ENCODE peak calls at places on chromosomes 2 and 18, in four cellular contexts. One of them, this sample, is unnamed.
A peak's percentile ranks its signal among the peaks of the same experiment; 100 is the strongest.

GRCh38 chr2:58992062-58992736 is 751.1 kb upstream of the FANCL start:
- DNase-seq in GM12878: no peak
- DNase-seq in HepG2: peak; percentile 12
- DNase-seq in A549: peak; percentile 81
- DNase-seq in this sample: no peak

GRCh38 chr2:65103013-65103720 is 26.7 kb downstream of the RAB1A start:
- DNase-seq in GM12878: no peak
- DNase-seq in HepG2: no peak
- DNase-seq in A549: no peak
- DNase-seq in this sample: no peak

GRCh38 chr2:36951030-36951518 is 15.3 kb downstream of the STRN start:
- DNase-seq in GM12878: no peak
- DNase-seq in HepG2: no peak
- DNase-seq in A549: no peak
- DNase-seq in this sample: no peak

GRCh38 chr2:180219471-180219870 is 212.4 kb upstream of the CWC22 start:
- DNase-seq in GM12878: no peak
- DNase-seq in HepG2: no peak
- DNase-seq in A549: no peak
- DNase-seq in this sample: no peak

GRCh38 chr18:12044591-12044990 is 49.1 kb upstream of the ANKRD62 start:
- DNase-seq in GM12878: no peak
- DNase-seq in HepG2: no peak
- DNase-seq in A549: no peak
- DNase-seq in this sample: no peak

GRCh38 chr18:49944681-49945080 is 131.3 kb upstream of the ACAA2 start:
- DNase-seq in GM12878: no peak
- DNase-seq in HepG2: no peak
- DNase-seq in A549: peak; percentile 10
- DNase-seq in this sample: no peak

GRCh38 chr2:113156278-113157107 is 17.3 kb upstream of the PSD4 start:
- DNase-seq in GM12878: no peak
- DNase-seq in HepG2: peak; percentile 85
- DNase-seq in A549: no peak
- DNase-seq in this sample: no peak

GRCh38 chr2:239978381-239978780 is 46.8 kb downstream of the NDUFA10 start:
- DNase-seq in GM12878: no peak
- DNase-seq in HepG2: no peak
- DNase-seq in A549: no peak
- DNase-seq in this sample: no peak

GRCh38 chr2:63890678-63891077 is 49.0 kb downstream of the UGP2 start:
- DNase-seq in GM12878: no peak
- DNase-seq in HepG2: no peak
- DNase-seq in A549: no peak
- DNase-seq in this sample: no peak

GRCh38 chr2:160666019-160666676 is 172.5 kb upstream of the RBMS1 start:
- DNase-seq in GM12878: peak; percentile 17
- DNase-seq in HepG2: peak; percentile 46
- DNase-seq in A549: peak; percentile 93
- DNase-seq in this sample: peak; percentile 33

GRCh38 chr2:48362515-48362914 is 167.4 kb upstream of the STON1 start:
- DNase-seq in GM12878: no peak
- DNase-seq in HepG2: no peak
- DNase-seq in A549: no peak
- DNase-seq in this sample: no peak

GRCh38 chr2:9648821-9649220 is 18.0 kb upstream of the YWHAQ start:
- DNase-seq in GM12878: no peak
- DNase-seq in HepG2: no peak
- DNase-seq in A549: no peak
- DNase-seq in this sample: no peak

GRCh38 chr18:47191956-47192355 is 15.8 kb upstream of the IER3IP1 start:
- DNase-seq in GM12878: no peak
- DNase-seq in HepG2: peak; percentile 32
- DNase-seq in A549: peak; percentile 24
- DNase-seq in this sample: no peak

GRCh38 chr2:236085647-236086046 is 82.5 kb downstream of the GBX2 start:
- DNase-seq in GM12878: no peak
- DNase-seq in HepG2: no peak
- DNase-seq in A549: no peak
- DNase-seq in this sample: peak; percentile 67

GRCh38 chr2:216838146-216838545 is 21.7 kb downstream of the TNP1 start:
- DNase-seq in GM12878: no peak
- DNase-seq in HepG2: no peak
- DNase-seq in A549: no peak
- DNase-seq in this sample: no peak

DNA sequence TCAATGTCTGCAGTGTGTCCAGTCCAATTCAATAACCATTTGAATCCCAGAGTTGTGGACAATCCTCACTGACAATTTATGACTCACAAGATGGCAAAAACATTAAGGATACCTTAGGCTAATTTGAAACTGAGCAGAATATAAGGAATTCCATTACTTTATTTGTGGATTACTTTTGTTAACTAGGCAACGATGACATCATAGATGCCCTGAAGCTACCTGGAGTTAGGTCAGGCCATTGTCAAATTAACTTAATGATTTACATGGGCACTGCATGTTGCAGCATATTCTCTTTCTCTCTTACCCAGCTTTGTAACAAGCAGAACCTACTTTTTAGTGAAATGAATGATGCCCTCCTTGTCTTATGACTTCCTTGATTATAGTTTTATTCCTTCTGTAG is 100.0 kb upstream of the CDCA7 start:
- DNase-seq in GM12878: no peak
- DNase-seq in HepG2: no peak
- DNase-seq in A549: peak; percentile 19
- DNase-seq in this sample: no peak
- TF ChIP-seq PBX3 in GM12878: no peak
- TF ChIP-seq PBX3 in HepG2: no peak
- TF ChIP-seq PBX3 in A549: no peak
- TF ChIP-seq PBX3 in this sample: no peak

GRCh38 chr2:233929352-233929843 is 12.2 kb downstream of the TRPM8 start:
- DNase-seq in GM12878: no peak
- DNase-seq in HepG2: no peak
- DNase-seq in A549: peak; percentile 37
- DNase-seq in this sample: no peak
- TF ChIP-seq PBX3 in GM12878: no peak
- TF ChIP-seq PBX3 in HepG2: no peak
- TF ChIP-seq PBX3 in A549: no peak
- TF ChIP-seq PBX3 in this sample: no peak

DNA sequence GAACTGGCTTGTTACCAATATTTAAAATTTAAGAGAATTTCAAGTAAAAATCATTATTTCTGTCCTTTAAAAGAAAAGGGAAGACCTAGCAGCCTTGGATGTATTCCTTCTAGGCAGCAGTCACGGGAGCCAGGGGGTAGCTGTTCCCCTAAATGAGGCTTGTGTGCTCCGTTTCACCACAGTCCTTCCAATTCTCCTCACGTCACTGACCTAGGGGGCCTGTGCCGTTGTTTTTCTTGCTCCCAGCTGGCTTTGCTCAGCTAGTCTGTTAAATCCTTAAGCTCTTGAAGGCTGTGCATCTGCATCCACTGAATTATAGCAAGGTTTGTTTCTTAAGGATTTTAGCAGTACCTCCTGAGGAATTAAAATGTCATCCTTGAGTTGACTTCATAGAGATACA is 9.9 kb downstream of the KLHL23 start:
- DNase-seq in GM12878: no peak
- DNase-seq in HepG2: no peak
- DNase-seq in A549: no peak
- DNase-seq in this sample: no peak
- TF ChIP-seq PBX3 in GM12878: no peak
- TF ChIP-seq PBX3 in HepG2: no peak
- TF ChIP-seq PBX3 in A549: no peak
- TF ChIP-seq PBX3 in this sample: no peak

DNA sequence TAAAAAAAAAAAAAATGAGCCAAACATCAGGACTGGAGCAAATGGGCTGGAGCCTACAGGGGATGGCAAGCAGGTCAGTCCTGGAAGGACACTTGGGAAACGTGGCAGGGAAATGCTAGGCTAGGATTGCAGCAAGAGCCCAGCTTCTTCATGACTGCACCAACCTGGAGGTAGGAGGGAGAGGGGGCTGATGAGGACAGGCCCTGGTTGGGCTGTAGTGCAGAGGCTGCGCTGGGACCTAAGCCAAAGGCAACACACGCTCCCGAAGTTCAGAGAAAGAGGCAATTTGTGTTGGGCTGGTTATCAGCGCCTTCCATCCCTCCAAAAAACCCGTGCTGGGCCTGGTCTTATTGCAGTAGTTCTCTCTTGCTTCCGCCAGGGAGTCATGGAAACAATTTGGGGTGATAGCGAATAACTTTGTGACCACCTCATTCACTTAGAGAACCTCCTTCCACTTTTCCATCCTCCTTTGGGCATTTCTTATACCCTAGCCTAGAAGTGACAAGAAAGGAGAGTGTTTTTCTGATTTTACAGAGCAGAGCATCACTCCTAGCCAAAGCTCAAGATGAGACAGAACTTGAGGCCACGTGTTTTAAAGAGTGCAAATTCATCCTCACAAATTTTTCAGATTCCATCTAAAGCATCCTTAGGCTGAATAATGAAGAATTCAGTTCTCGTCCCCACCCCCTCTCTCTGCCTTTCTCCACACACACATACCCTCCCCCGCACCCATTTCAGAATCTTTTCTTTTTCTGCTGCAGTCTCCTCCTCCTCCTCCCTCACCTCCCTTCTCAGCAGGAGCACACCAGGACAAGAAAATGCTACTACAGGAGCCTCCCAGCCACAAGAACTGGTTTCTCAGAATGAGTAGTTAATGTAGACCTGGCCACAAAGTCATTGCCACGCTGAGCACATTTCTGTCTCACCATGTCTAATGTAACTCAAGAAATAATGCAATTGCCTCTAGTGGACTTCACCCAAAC is 82.6 kb upstream of the STPG4 start:
- DNase-seq in GM12878: no peak
- DNase-seq in HepG2: no peak
- DNase-seq in A549: no peak
- DNase-seq in this sample: peak; percentile 66
- TF ChIP-seq PBX3 in GM12878: no peak
- TF ChIP-seq PBX3 in HepG2: no peak
- TF ChIP-seq PBX3 in A549: no peak
- TF ChIP-seq PBX3 in this sample: no peak

GRCh38 chr2:187917535-187917934 is 363.3 kb upstream of the TFPI start:
- DNase-seq in GM12878: no peak
- DNase-seq in HepG2: no peak
- DNase-seq in A549: no peak
- DNase-seq in this sample: no peak
- TF ChIP-seq PBX3 in GM12878: no peak
- TF ChIP-seq PBX3 in HepG2: no peak
- TF ChIP-seq PBX3 in A549: no peak
- TF ChIP-seq PBX3 in this sample: no peak

DNA sequence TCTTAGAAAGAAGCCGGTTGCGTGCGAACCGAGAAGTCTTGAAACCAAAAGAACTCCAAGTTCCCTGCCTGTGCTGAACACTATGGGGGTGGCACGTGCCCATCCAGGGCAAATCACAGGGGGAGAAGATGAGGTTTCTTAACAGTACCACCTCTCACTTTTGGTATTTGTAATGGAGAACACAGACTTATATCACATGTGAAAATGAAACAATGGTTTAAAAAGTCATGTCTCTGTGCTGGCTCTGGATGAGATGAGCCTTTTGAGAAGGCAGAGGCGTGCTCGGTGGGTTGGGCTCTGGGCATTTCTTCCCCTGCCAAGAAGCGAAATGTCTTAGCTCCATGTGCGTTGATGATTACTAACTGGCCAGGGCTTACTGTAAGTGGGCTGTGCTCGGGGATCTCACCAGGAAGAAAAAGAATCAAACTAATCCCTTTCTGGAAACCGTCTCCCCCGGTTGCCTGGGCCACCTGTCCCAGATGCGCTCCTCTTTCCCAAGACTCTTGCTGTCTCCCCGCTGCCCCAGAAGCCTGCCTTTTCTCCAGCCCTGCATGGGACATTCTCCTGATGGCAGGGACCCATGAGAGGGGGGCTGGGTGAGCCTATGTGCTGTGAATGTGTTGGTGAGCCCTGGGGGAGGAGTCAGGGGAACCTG is 252.9 kb downstream of the PRKCE start:
- DNase-seq in GM12878: no peak
- DNase-seq in HepG2: no peak
- DNase-seq in A549: no peak
- DNase-seq in this sample: no peak
- TF ChIP-seq PBX3 in GM12878: no peak
- TF ChIP-seq PBX3 in HepG2: no peak
- TF ChIP-seq PBX3 in A549: no peak
- TF ChIP-seq PBX3 in this sample: no peak

GRCh38 chr2:238700122-238700457 is 147.8 kb upstream of the TWIST2 start:
- DNase-seq in GM12878: no peak
- DNase-seq in HepG2: no peak
- DNase-seq in A549: no peak
- DNase-seq in this sample: no peak
- TF ChIP-seq PBX3 in GM12878: no peak
- TF ChIP-seq PBX3 in HepG2: no peak
- TF ChIP-seq PBX3 in A549: no peak
- TF ChIP-seq PBX3 in this sample: no peak

GRCh38 chr2:237304763-237305514 is 109.0 kb downstream of the COL6A3 start:
- DNase-seq in GM12878: no peak
- DNase-seq in HepG2: no peak
- DNase-seq in A549: no peak
- DNase-seq in this sample: no peak
- TF ChIP-seq PBX3 in GM12878: no peak
- TF ChIP-seq PBX3 in HepG2: no peak
- TF ChIP-seq PBX3 in A549: no peak
- TF ChIP-seq PBX3 in this sample: peak; percentile 60